ENCODE peak calls at places on chromosomes 4 and X, in eight cellular contexts. G is type B pancreatic cell, V is right atrium auricular region, C is progenitor cell of endocrine pancreas, W is fibroblast of the aortic adventitia, E is heart right ventricle, B is AG04450, Y is psoas muscle. K is an unnamed sample.

GRCh38 chrX:79369871-79370270 is 2.7 kb upstream of the ITM2A start:
- DNase-seq in E (no peak), Y (no peak), W (no peak), G (no peak), C (no peak), V (no peak), B (no peak), K (no peak)

GRCh38 chrX:150372280-150372679 is 9.2 kb downstream of the MAMLD1 start:
- DNase-seq in B (no peak), E (no peak), Y (no peak), V (no peak), W (no peak), G (no peak), C (no peak), K (no peak)

GRCh38 chrX:124098089-124098488 is 136.6 kb downstream of the STAG2 start:
- DNase-seq in C (no peak), W (peak), V (no peak), E (no peak), Y (no peak), B (peak), G (no peak), K (no peak)

GRCh38 chr4:82643994-82644730 is 82.4 kb upstream of the TMEM150C start:
- DNase-seq in B (no peak), Y (no peak), V (no peak), G (no peak), W (peak), E (no peak), C (no peak), K (no peak)

GRCh38 chr4:79141530-79141929 is 184.3 kb downstream of the NAA11 start:
- DNase-seq in Y (no peak), V (no peak), C (peak), B (no peak), G (no peak), W (peak), E (no peak), K (peak)

GRCh38 chrX:153966283-153966688 is 5.3 kb downstream of the HCFC1 start:
- DNase-seq in E (no peak), Y (peak), V (no peak), G (no peak), B (no peak), C (no peak), W (peak), K (no peak)

GRCh38 chrX:19599253-19599652 is 83.9 kb upstream of the MAP3K15 start:
- DNase-seq in Y (no peak), G (no peak), C (no peak), E (no peak), V (no peak), W (no peak), B (no peak), K (no peak)

GRCh38 chr4:81565137-81565870 is 93.6 kb upstream of the RASGEF1B start:
- DNase-seq in B (no peak), C (no peak), V (peak), Y (peak), G (no peak), E (peak), W (peak), K (peak)

GRCh38 chr4:128812360-128812958 is 3.0 kb downstream of the JADE1 start:
- DNase-seq in G (no peak), V (peak), C (peak), Y (no peak), W (peak), B (no peak), E (no peak), K (no peak)

GRCh38 chr4:2787230-2788100 is 5.4 kb upstream of the SH3BP2 start:
- DNase-seq in W (no peak), E (peak), B (no peak), Y (peak), V (no peak), C (no peak), G (no peak), K (no peak)

GRCh38 chr4:13665711-13666660 is 38.5 kb upstream of the BOD1L1 start:
- DNase-seq in C (no peak), G (no peak), W (no peak), Y (no peak), B (no peak), E (no peak), V (no peak), K (no peak)

GRCh38 chrX:41064028-41064427 is 21.2 kb upstream of the USP9X start:
- DNase-seq in E (no peak), C (no peak), Y (no peak), G (no peak), B (no peak), W (peak), V (no peak), K (no peak)

GRCh38 chr4:159455675-159456235 is 352.9 kb downstream of the RAPGEF2 start:
- DNase-seq in G (no peak), B (no peak), Y (no peak), C (no peak), V (no peak), W (peak), E (no peak), K (peak)

GRCh38 chrX:24294619-24295018 is 19.2 kb downstream of the SUPT20HL2 start:
- DNase-seq in G (no peak), B (no peak), C (no peak), W (peak), V (no peak), E (no peak), Y (no peak), K (peak)

GRCh38 chrX:3532571-3532970 is 180.9 kb downstream of the PRKX start:
- DNase-seq in E (no peak), W (no peak), Y (no peak), G (no peak), C (no peak), B (no peak), V (no peak), K (no peak)

GRCh38 chr4:70603856-70604255 is 11.8 kb downstream of the AMBN start:
- DNase-seq in C (no peak), V (no peak), Y (no peak), G (no peak), W (peak), E (no peak), B (no peak), K (no peak)

GRCh38 chr4:116016201-116016600 is 902.8 kb upstream of the NDST4 start:
- DNase-seq in W (no peak), C (no peak), E (no peak), Y (no peak), V (no peak), B (no peak), G (no peak), K (no peak)

GRCh38 chr4:38080575-38080974 is 120.4 kb downstream of the PTTG2 start:
- DNase-seq in W (no peak), C (no peak), B (no peak), G (no peak), E (no peak), Y (no peak), V (no peak), K (no peak)

GRCh38 chr4:48008021-48008596 is 8.4 kb downstream of the CNGA1 start:
- DNase-seq in Y (no peak), G (no peak), B (no peak), V (no peak), C (no peak), W (no peak), E (no peak), K (no peak)

GRCh38 chrX:39309018-39309620 is 507.9 kb downstream of the MID1IP1 start:
- DNase-seq in G (no peak), C (no peak), V (no peak), E (no peak), W (no peak), Y (no peak), B (no peak), K (no peak)

GRCh38 chr4:80195441-80196139 is 1.7 kb upstream of the PRDM8 start:
- DNase-seq in C (no peak), G (no peak), V (no peak), B (no peak), W (no peak), Y (no peak), E (no peak), K (no peak)

GRCh38 chrX:56800801-56801200 is 71.8 kb downstream of the NBDY start:
- DNase-seq in V (no peak), B (no peak), G (no peak), E (no peak), W (no peak), Y (no peak), C (no peak), K (no peak)

GRCh38 chrX:121254336-121254735 is 206.9 kb downstream of the GLUD2 start:
- DNase-seq in C (no peak), V (no peak), E (no peak), Y (no peak), G (no peak), W (peak), B (no peak), K (no peak)

GRCh38 chrX:132584936-132585335 is 96.1 kb upstream of the MBNL3 start:
- DNase-seq in C (no peak), E (no peak), Y (no peak), W (no peak), G (no peak), V (no peak), B (no peak), K (no peak)

GRCh38 chr4:54657194-54657555 is 582 bp upstream of the KIT start:
- DNase-seq in V (no peak), W (no peak), E (no peak), Y (no peak), G (no peak), C (peak), B (no peak), K (peak)

GRCh38 chr4:8306511-8307021 is 37.0 kb downstream of the HTRA3 start:
- DNase-seq in V (no peak), G (no peak), C (no peak), B (no peak), Y (peak), E (no peak), W (no peak), K (no peak)

GRCh38 chr4:7044415-7044930 is 1.3 kb downstream of the TADA2B start:
- DNase-seq in C (no peak), G (no peak), E (no peak), V (no peak), W (peak), Y (no peak), B (no peak), K (no peak)

GRCh38 chrX:130770615-130771014 is 132.4 kb downstream of the ENOX2 start:
- DNase-seq in C (no peak), E (no peak), Y (no peak), G (no peak), V (no peak), W (peak), B (peak), K (no peak)

GRCh38 chrX:17499512-17499911 is 124.5 kb downstream of the NHS start:
- DNase-seq in B (no peak), C (no peak), W (no peak), V (no peak), G (no peak), E (no peak), Y (no peak), K (no peak)

GRCh38 chrX:128846385-128846784 is 676.9 kb downstream of the SMARCA1 start:
- DNase-seq in E (no peak), G (no peak), B (no peak), C (no peak), V (no peak), Y (no peak), W (no peak), K (no peak)

GRCh38 chr4:1192493-1193205 is 20.3 kb upstream of the SPON2 start:
- DNase-seq in G (no peak), E (peak), W (no peak), B (no peak), Y (peak), C (no peak), V (peak), K (no peak)

GRCh38 chr4:102429553-102429952 is 71.6 kb upstream of the NFKB1 start:
- DNase-seq in E (no peak), Y (no peak), C (no peak), B (no peak), G (no peak), W (peak), V (no peak), K (no peak)

GRCh38 chr4:153438916-153439756 is 27.0 kb upstream of the TMEM131L start:
- DNase-seq in Y (no peak), E (no peak), B (no peak), V (no peak), W (no peak), G (no peak), C (no peak), K (no peak)

GRCh38 chr4:102759835-102760644 is 728 bp downstream of the MANBA start:
- DNase-seq in B (no peak), G (no peak), E (no peak), C (no peak), V (peak), Y (no peak), W (peak), K (peak)

GRCh38 chr4:1216076-1216614 is 32.8 kb downstream of the CTBP1 start:
- DNase-seq in B (no peak), G (no peak), E (no peak), W (no peak), V (no peak), Y (no peak), C (no peak), K (no peak)

GRCh38 chr4:5710962-5711478 is at the start of gene EVC:
- DNase-seq in B (peak), V (peak), Y (peak), C (peak), W (peak), E (peak), G (peak), K (peak)

GRCh38 chrX:124362072-124362471 is 15.7 kb downstream of the SH2D1A start:
- DNase-seq in C (no peak), V (no peak), Y (no peak), W (no peak), E (no peak), B (no peak), G (no peak), K (no peak)

GRCh38 chrX:2390754-2391153 is 110.0 kb downstream of the DHRSX start:
- DNase-seq in V (no peak), C (no peak), Y (no peak), W (no peak), B (no peak), E (no peak), G (no peak), K (no peak)

GRCh38 chrX:2395261-2395850 is 105.4 kb downstream of the DHRSX start:
- DNase-seq in G (no peak), Y (no peak), E (no peak), C (no peak), V (no peak), W (no peak), B (no peak), K (peak)

GRCh38 chrX:2388669-2389068 is 112.1 kb downstream of the DHRSX start:
- DNase-seq in V (no peak), C (no peak), Y (no peak), W (no peak), G (no peak), B (no peak), E (no peak), K (no peak)

GRCh38 chrX:2389324-2389723 is 111.5 kb downstream of the DHRSX start:
- DNase-seq in C (no peak), W (no peak), Y (no peak), V (no peak), B (no peak), E (no peak), G (no peak), K (no peak)

DNA sequence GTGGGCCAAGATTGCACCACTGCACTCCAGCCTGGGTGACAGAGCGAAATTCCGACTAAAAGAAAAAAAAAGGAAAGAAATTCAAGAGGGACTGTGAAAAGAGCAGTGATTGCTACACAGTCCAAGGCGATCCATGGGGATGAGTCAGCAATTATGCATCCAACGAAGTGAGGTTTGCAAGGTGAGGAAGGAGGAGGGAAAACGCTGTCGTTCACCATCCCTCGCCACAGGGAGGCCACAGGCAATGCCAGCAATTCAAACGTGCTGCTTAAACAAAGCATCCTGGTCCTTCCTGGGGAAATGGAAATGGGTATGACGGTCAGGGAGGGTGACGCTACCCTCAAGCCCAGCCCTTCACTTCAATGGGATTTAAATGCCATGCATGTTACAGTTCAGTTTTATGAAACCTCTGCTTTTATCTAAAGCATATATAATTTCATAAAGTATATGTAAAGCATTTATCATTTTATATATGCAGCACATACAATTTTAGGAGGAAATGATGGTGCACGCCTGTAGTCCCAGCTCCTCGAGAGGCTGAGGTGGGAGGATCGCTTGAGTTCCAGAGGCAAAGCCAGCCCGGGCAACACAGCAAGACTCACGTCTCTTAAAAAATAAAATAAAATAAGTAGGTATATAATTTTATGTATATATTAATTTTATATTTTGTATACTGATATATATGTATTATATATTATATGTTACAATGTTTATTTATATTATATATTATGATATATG is 108.7 kb downstream of the DHRSX start:
- DNase-seq in B (peak), G (no peak), Y (no peak), V (no peak), E (no peak), W (peak), C (no peak), K (no peak)
- TF ChIP-seq CTCF in B (peak), G (peak), Y (no peak), V (no peak), E (no peak), W (no peak), C (no peak), K (no peak)

GRCh38 chrX:72573158-72573511 is 492 bp upstream of the HDAC8 start:
- DNase-seq in E (no peak), V (no peak), G (no peak), W (no peak), C (no peak), B (no peak), Y (no peak), K (no peak)
- TF ChIP-seq CTCF in E (no peak), V (no peak), G (no peak), W (no peak), C (no peak), B (peak), Y (no peak), K (no peak)

GRCh38 chrX:120137439-120137838 is 21.0 kb upstream of the RHOXF2 start:
- DNase-seq in Y (no peak), W (peak), C (no peak), G (no peak), B (no peak), E (no peak), V (no peak), K (no peak)
- TF ChIP-seq CTCF in Y (no peak), W (peak), C (no peak), G (no peak), B (no peak), E (no peak), V (no peak), K (no peak)

GRCh38 chrX:36683507-36683906 is 324.7 kb upstream of the FAM47C start:
- DNase-seq in C (no peak), E (no peak), Y (no peak), W (no peak), B (no peak), G (no peak), V (no peak), K (no peak)

DNA sequence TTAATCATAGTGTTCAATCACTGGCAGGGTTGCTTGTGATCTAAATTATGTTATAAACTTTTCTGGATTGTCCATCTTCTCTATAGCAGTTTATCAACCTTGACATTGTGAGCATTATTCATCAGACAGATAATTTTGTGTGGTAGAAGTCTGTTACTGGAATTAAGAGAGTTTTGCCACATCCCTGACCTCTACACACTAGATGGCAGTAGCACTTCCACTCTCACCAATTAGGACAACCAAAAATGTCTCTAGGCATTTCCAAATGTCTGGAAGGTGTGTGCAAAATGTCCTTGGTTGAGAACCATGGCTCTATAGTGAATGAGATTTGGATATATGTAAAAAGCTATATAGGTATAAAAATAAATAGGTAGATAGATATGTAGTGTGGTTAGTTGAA is 324.1 kb upstream of the FAM47C start:
- DNase-seq in E (no peak), W (no peak), V (no peak), Y (no peak), C (no peak), B (no peak), G (no peak), K (no peak)
- TF ChIP-seq CTCF in E (no peak), W (no peak), V (no peak), Y (no peak), C (no peak), B (no peak), G (peak), K (no peak)

K was measured in nephron progenitor cell.